ENCODE peak calls at places on chromosomes 12 and 14, in eight cellular contexts. V is CD8-positive, alpha-beta memory T cell; J is RWPE1; K is ovary; N is brain microvascular endothelial cell; B is dorsolateral prefrontal cortex; T is CD4-positive, alpha-beta memory T cell; D is heart right ventricle. I is an unnamed sample.

GRCh38 chr12:5246196-5246595 is 185.7 kb upstream of the NTF3 start:
- DNase-seq in V (no peak), J (no peak), K (no peak), N (no peak), B (no peak), T (no peak), D (no peak), I (no peak)

GRCh38 chr12:47773062-47773857 is at the start of gene SLC48A1:
- DNase-seq in V (peak), J (peak), K (peak), N (no peak), B (peak), T (peak), D (peak), I (peak)

GRCh38 chr12:53045646-53046045 is 4.2 kb upstream of the TNS2 start:
- DNase-seq in V (no peak), J (no peak), K (peak), N (no peak), B (no peak), T (no peak), D (no peak), I (no peak)

GRCh38 chr12:104049278-104050257 is at the start of gene GLT8D2:
- DNase-seq in V (no peak), J (peak), K (peak), N (peak), B (no peak), T (no peak), D (peak), I (no peak)

GRCh38 chr14:101972126-101972785 is 7.9 kb downstream of the DYNC1H1 start:
- DNase-seq in V (no peak), J (peak), K (peak), N (peak), B (no peak), T (no peak), D (peak), I (no peak)

GRCh38 chr14:104446611-104447010 is 133.0 kb upstream of the C14orf180 start:
- DNase-seq in V (no peak), J (no peak), K (no peak), N (no peak), B (no peak), T (no peak), D (no peak), I (no peak)

GRCh38 chr14:79378020-79378419 is 833.3 kb downstream of the DIO2 start:
- DNase-seq in V (no peak), J (no peak), K (no peak), N (no peak), B (no peak), T (no peak), D (no peak), I (no peak)

GRCh38 chr14:32327255-32327961 is 1.7 kb upstream of the AKAP6 start:
- DNase-seq in V (no peak), J (no peak), K (no peak), N (no peak), B (no peak), T (no peak), D (no peak), I (peak)

GRCh38 chr12:99390707-99391106 is 256.8 kb upstream of the GARIN6 start:
- DNase-seq in V (no peak), J (no peak), K (no peak), N (peak), B (no peak), T (no peak), D (no peak), I (no peak)

GRCh38 chr14:102507891-102508312 is 1.7 kb downstream of the ANKRD9 start:
- DNase-seq in V (no peak), J (no peak), K (no peak), N (no peak), B (no peak), T (no peak), D (no peak), I (no peak)

GRCh38 chr12:11584213-11584855 is 65.1 kb upstream of the ETV6 start:
- DNase-seq in V (no peak), J (no peak), K (no peak), N (no peak), B (no peak), T (no peak), D (no peak), I (no peak)

GRCh38 chr14:99596071-99596627 is 7.9 kb downstream of the CCDC85C start:
- DNase-seq in V (no peak), J (no peak), K (no peak), N (no peak), B (no peak), T (no peak), D (no peak), I (no peak)
- H3K27ac ChIP-seq in V (no peak), J (peak), K (no peak), N (no peak), B (no peak), T (no peak), D (peak), I (no peak)

GRCh38 chr14:69985456-69985855 is 106.2 kb downstream of the SMOC1 start:
- DNase-seq in V (no peak), J (no peak), K (no peak), N (peak), B (no peak), T (no peak), D (no peak), I (no peak)

GRCh38 chr14:69979882-69980281 is 100.7 kb downstream of the SMOC1 start:
- DNase-seq in V (no peak), J (no peak), K (no peak), N (no peak), B (peak), T (no peak), D (no peak), I (no peak)

GRCh38 chr14:69983317-69983716 is 104.1 kb downstream of the SMOC1 start:
- DNase-seq in V (no peak), J (no peak), K (no peak), N (no peak), B (no peak), T (no peak), D (no peak), I (no peak)

GRCh38 chr14:69982220-69982795 is 103.1 kb downstream of the SMOC1 start:
- DNase-seq in V (no peak), J (no peak), K (no peak), N (no peak), B (no peak), T (no peak), D (no peak), I (no peak)

GRCh38 chr14:69980457-69981414 is 101.5 kb downstream of the SMOC1 start:
- DNase-seq in V (no peak), J (peak), K (no peak), N (no peak), B (no peak), T (no peak), D (no peak), I (no peak)
- H3K27ac ChIP-seq in V (no peak), J (no peak), K (no peak), N (no peak), B (peak), T (no peak), D (no peak), I (no peak)

DNA sequence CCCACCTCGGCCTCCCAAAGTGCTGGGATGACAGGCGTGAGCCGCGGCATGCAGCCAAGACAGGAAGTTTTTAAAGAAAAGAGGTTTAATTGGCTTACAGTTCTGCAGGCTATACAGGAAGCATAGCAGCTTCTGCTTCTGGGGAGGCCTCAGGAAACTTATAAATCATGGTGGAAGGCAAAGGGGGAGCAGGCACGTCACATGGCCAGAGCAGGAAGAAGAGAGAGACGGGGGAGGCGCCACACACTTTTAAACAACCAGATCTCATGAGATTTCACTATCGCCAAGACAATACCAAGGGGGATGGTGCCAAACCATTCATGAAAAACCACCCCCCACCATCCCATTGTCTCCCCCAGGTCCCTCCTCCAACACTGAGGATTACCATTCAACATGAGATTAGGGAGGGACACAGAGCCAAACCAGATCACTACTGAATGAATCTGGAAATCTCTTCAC is 14.1 kb downstream of the CCDC63 start:
- DNase-seq in V (no peak), J (no peak), K (no peak), N (no peak), B (no peak), T (no peak), D (no peak), I (no peak)
- H3K27ac ChIP-seq in V (no peak), J (no peak), K (no peak), N (no peak), B (no peak), T (no peak), D (peak), I (no peak)

GRCh38 chr14:49687942-49688700 is at the start of gene POLE2:
- DNase-seq in V (peak), J (peak), K (peak), N (peak), B (peak), T (peak), D (peak), I (peak)

GRCh38 chr14:49688701-49689030 is 652 bp upstream of the POLE2 start:
- DNase-seq in V (no peak), J (no peak), K (no peak), N (no peak), B (no peak), T (no peak), D (no peak), I (no peak)

GRCh38 chr14:49691031-49691430 is 1.9 kb upstream of the KLHDC1 start:
- DNase-seq in V (no peak), J (no peak), K (no peak), N (no peak), B (no peak), T (no peak), D (no peak), I (no peak)

GRCh38 chr14:49692895-49693737 is at the start of gene KLHDC1:
- DNase-seq in V (peak), J (peak), K (peak), N (peak), B (peak), T (peak), D (peak), I (peak)

DNA sequence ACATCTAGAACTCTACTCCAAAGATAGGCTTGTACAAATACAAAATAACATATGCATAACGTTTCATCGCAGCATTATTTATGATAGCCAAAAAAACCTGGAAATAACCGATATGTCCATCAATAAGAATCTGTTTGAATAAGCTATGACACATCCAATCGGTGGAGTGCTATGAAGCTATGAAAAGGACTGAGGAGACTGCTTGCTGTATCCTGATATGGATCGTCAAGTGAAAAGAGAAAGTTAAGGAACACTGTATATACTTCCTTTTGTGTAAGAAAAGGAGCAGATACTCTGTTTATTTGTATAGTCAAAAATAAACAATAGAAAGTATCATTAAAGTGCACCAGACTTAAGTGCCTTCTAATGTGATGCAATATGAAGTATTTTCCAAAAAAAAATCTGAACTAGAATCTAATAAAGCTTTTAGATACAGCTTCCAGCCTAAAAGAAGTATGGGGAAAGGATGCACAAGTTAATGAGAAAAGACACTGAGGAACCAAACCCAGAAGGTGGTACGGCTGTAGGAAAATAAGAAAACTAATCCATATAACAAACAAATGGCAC is 646 bp upstream of the KLHDC1 start:
- DNase-seq in V (no peak), J (no peak), K (no peak), N (no peak), B (no peak), T (no peak), D (no peak), I (no peak)
- H3K27ac ChIP-seq in V (peak), J (peak), K (peak), N (peak), B (peak), T (peak), D (peak), I (peak)

I was measured in DND-41.